ENCODE peak calls at places on chromosomes 16 and 17, in eight cellular contexts. K is prostate gland, V is mucosa of descending colon, I is lung, G is Peyer's patch, E is cardiac muscle cell, T is adrenal gland, O is hepatocyte. D is an unnamed sample.

GRCh38 chr16:28923652-28924398 is 1.2 kb downstream of the RABEP2 start:
- DNase-seq in G (peak; percentile 81), K (no peak), T (no peak), I (no peak), O (peak; percentile 57), V (peak; percentile 70), E (no peak), D (no peak)

GRCh38 chr17:71757156-71757555 is 363.7 kb upstream of the SOX9 start:
- DNase-seq in G (no peak), E (no peak), O (no peak), V (no peak), K (no peak), I (no peak), T (no peak), D (no peak)

GRCh38 chr16:8962393-8963009 is 1.2 kb downstream of the USP7 start:
- DNase-seq in V (peak; percentile 70), K (no peak), T (no peak), G (peak; percentile 64), O (peak; percentile 68), I (peak; percentile 37), E (no peak), D (peak; percentile 39)

GRCh38 chr17:74297941-74298340 is 23.9 kb downstream of the DNAI2 start:
- DNase-seq in E (no peak), O (no peak), G (no peak), T (no peak), V (no peak), K (no peak), I (no peak), D (peak; percentile 81)

GRCh38 chr17:49637050-49637449 is 40.8 kb downstream of the SPOP start:
- DNase-seq in T (peak; percentile 40), O (no peak), K (no peak), E (peak; percentile 22), V (no peak), G (no peak), I (no peak), D (no peak)

GRCh38 chr17:67456103-67456502 is 79.0 kb downstream of the PITPNC1 start:
- DNase-seq in E (no peak), O (no peak), T (no peak), V (no peak), I (no peak), G (no peak), K (no peak), D (no peak)

GRCh38 chr16:12147681-12148479 is 171.3 kb downstream of the SNX29 start:
- DNase-seq in V (no peak), O (no peak), K (no peak), G (no peak), T (peak; percentile 14), E (no peak), I (no peak), D (no peak)

GRCh38 chr17:49106366-49107210 is 26.0 kb upstream of the B4GALNT2 start:
- DNase-seq in E (peak; percentile 44), K (no peak), V (no peak), T (peak; percentile 74), I (no peak), G (no peak), O (peak; percentile 61), D (no peak)

GRCh38 chr16:69166946-69167930 is 19.7 kb upstream of the SNTB2 start:
- DNase-seq in G (no peak), T (no peak), K (no peak), V (no peak), O (no peak), I (no peak), E (peak; percentile 29), D (no peak)

GRCh38 chr17:76678330-76678729 is 32.4 kb downstream of the MXRA7 start:
- DNase-seq in K (no peak), I (no peak), O (no peak), E (no peak), V (peak; percentile 78), G (peak; percentile 69), T (no peak), D (no peak)

GRCh38 chr17:6066183-6066948 is 3.8 kb upstream of the WSCD1 start:
- DNase-seq in O (peak; percentile 22), V (no peak), T (no peak), G (no peak), E (no peak), I (no peak), K (no peak), D (no peak)

GRCh38 chr17:48213797-48214196 is 106.2 kb downstream of the SNX11 start:
- DNase-seq in I (no peak), K (peak; percentile 22), T (no peak), E (no peak), G (no peak), V (no peak), O (no peak), D (no peak)

GRCh38 chr17:28528329-28529011 is 22.3 kb downstream of the FOXN1 start:
- DNase-seq in T (no peak), G (no peak), V (peak; percentile 68), E (no peak), O (peak; percentile 65), I (peak; percentile 45), K (no peak), D (no peak)

GRCh38 chr16:57412584-57412983 is 8.0 kb downstream of the CCL17 start:
- DNase-seq in E (no peak), O (no peak), T (no peak), V (no peak), G (no peak), I (no peak), K (no peak), D (no peak)

GRCh38 chr16:11408261-11408660 is 63.0 kb downstream of the RMI2 start:
- DNase-seq in G (no peak), E (no peak), V (no peak), I (no peak), T (no peak), O (no peak), K (no peak), D (no peak)

GRCh38 chr17:18224428-18225120 is 861 bp upstream of the LLGL1 start:
- DNase-seq in I (no peak), K (no peak), V (peak; percentile 55), O (peak; percentile 59), T (no peak), E (peak; percentile 75), G (no peak), D (no peak)

GRCh38 chr16:84508502-84508901 is 4.0 kb upstream of the MEAK7 start:
- DNase-seq in G (no peak), V (no peak), K (no peak), O (no peak), I (no peak), E (no peak), T (no peak), D (no peak)

GRCh38 chr16:74743668-74744299 is 30.8 kb downstream of the FA2H start:
- DNase-seq in V (peak; percentile 86), K (peak; percentile 88), I (peak; percentile 91), T (peak; percentile 94), G (peak; percentile 90), O (peak; percentile 93), E (peak; percentile 20), D (peak; percentile 99)

DNA sequence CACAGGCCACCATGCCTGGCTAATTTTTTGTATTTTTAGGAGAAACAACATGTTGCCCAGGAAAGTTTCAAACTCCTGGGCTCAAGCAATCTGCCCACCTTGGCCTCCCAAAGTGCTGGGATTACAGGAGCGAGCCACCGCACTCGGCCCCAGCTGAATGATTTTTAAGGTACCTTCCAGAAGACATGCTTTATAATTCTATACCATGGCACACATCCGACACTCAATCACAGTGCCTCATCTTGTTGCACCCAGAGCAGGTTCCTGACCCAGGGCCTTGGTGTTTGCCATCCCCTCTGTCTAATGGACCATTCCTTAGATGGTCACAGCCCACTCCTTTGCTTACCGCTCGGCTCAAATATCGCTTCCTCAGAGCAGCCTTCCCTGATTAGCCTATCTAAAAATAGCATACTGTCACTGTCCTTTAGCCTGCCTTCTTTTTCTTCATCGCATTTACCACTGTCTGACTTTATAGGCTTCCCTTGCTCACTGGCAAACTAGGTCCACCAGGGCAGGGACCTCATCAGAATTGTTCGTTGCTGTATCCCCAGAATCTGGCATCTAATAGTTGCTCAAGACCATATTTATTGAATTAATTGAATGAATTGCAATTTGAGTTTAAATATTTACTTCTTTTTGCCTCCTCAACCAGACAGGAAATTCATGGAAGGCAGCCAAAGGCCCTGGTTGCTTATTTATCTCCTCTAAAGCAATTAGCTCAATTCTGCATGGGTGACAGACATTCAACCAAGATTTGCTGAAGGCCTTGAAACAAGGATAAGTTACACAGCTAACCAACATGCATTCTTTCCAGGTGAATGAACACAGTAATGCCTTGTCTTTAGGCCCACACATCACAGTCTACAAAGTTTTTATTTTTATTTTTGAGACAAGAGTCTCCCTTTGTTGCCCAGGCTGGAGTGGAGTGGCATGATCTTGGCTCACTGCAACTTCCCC is 6.3 kb upstream of the TENT4B start:
- DNase-seq in O (no peak), G (no peak), I (no peak), T (no peak), V (no peak), E (peak; percentile 23), K (no peak), D (no peak)
- H3K4me1 ChIP-seq in O (no peaks in the 10 kb centered on the region), G (no peaks in the 10 kb centered on the region), I (no peaks in the 10 kb centered on the region), T (no peaks in the 10 kb centered on the region), V (no peaks in the 10 kb centered on the region), E (peaks cover 5% of the 10 kb centered on the region), K (no peaks in the 10 kb centered on the region), D (no peaks in the 10 kb centered on the region)

GRCh38 chr16:77406680-77407079 is 28.2 kb downstream of the ADAMTS18 start:
- DNase-seq in O (no peak), G (no peak), V (no peak), T (no peak), E (peak; percentile 15), I (no peak), K (no peak), D (no peak)
- TF ChIP-seq CTCF in O (peak; percentile 9), G (no peak), V (no peak), T (no peak), E (peak; percentile 40), I (no peak), K (no peak), D (peak; percentile 20)

GRCh38 chr17:36933174-36934143 is 3.8 kb upstream of the LHX1 start:
- DNase-seq in E (no peak), I (no peak), V (peak; percentile 47), T (no peak), G (no peak), K (no peak), O (no peak), D (no peak)

GRCh38 chr17:36930501-36930900 is 6.8 kb upstream of the LHX1 start:
- DNase-seq in E (no peak), T (no peak), I (no peak), K (no peak), G (no peak), V (no peak), O (no peak), D (no peak)

GRCh38 chr17:36931096-36931696 is 6.1 kb upstream of the LHX1 start:
- DNase-seq in V (no peak), E (no peak), O (no peak), T (no peak), I (no peak), K (no peak), G (no peak), D (no peak)

GRCh38 chr17:36932383-36933173 is 4.7 kb upstream of the LHX1 start:
- DNase-seq in O (no peak), I (no peak), T (no peak), K (no peak), V (no peak), G (peak; percentile 40), E (no peak), D (no peak)

GRCh38 chr17:36931697-36932382 is 5.4 kb upstream of the LHX1 start:
- DNase-seq in K (peak; percentile 42), I (no peak), O (no peak), V (no peak), T (no peak), G (peak; percentile 47), E (peak; percentile 40), D (no peak)
- H3K4me1 ChIP-seq in K (no peaks in the 10 kb centered on the region), I (peaks cover 39% of the 10 kb centered on the region), O (peaks cover 34% of the 10 kb centered on the region), V (peaks cover 38% of the 10 kb centered on the region), T (peaks cover 11% of the 10 kb centered on the region), G (peaks cover 34% of the 10 kb centered on the region), E (peaks cover 44% of the 10 kb centered on the region), D (peaks cover 6% of the 10 kb centered on the region)

GRCh38 chr16:89170346-89171215 is 967 bp upstream of the CDH15 start:
- DNase-seq in G (peak; percentile 77), K (no peak), E (no peak), O (peak; percentile 67), T (no peak), I (peak; percentile 74), V (peak; percentile 85), D (no peak)
- TF ChIP-seq CTCF in G (no peak), K (no peak), E (no peak), O (peak; percentile 9), T (no peak), I (no peak), V (no peak), D (peak; percentile 30)